ENCODE peak calls at places on chromosomes 11 and 22, in six cellular contexts. P, G, Z, U, S and O are unnamed samples.

GRCh38 chr11:32266611-32267010 is 168.7 kb downstream of the WT1 start:
- DNase-seq in G (peak; percentile 21), P (no peak), Z (peak; percentile 10), U (peak; percentile 44), S (peak; percentile 60), O (no peak)

GRCh38 chr11:111446404-111447152 is 65.6 kb downstream of the BTG4 start:
- DNase-seq in G (peak; percentile 92), U (peak; percentile 90), Z (peak; percentile 93), S (peak; percentile 95), P (peak; percentile 63), O (peak; percentile 64)

GRCh38 chr11:125390949-125391348 is 105.1 kb downstream of the FEZ1 start:
- DNase-seq in Z (peak; percentile 32), S (peak; percentile 79), P (no peak), G (peak; percentile 94), U (no peak), O (no peak)

GRCh38 chr11:90476442-90477007 is 253.7 kb upstream of the CHORDC1 start:
- DNase-seq in P (no peak), Z (peak; percentile 42), G (peak; percentile 1), S (peak; percentile 24), U (peak; percentile 43), O (no peak)

GRCh38 chr11:124584681-124585372 is 15.0 kb downstream of the OR8A1 start:
- DNase-seq in P (no peak), U (no peak), S (no peak), Z (no peak), G (no peak), O (no peak)

GRCh38 chr11:95100856-95101507 is 11.3 kb downstream of the ENDOD1 start:
- DNase-seq in U (no peak), S (no peak), G (no peak), Z (no peak), P (no peak), O (no peak)

GRCh38 chr22:48088926-48089536 is 1326.6 kb downstream of the TBC1D22A start:
- DNase-seq in P (no peak), G (no peak), Z (no peak), U (no peak), S (no peak), O (no peak)

GRCh38 chr11:130514851-130515250 is 66.4 kb downstream of the ADAMTS15 start:
- DNase-seq in Z (no peak), P (no peak), S (no peak), U (no peak), G (no peak), O (no peak)

GRCh38 chr11:128884703-128885338 is 6.3 kb upstream of the KCNJ5 start:
- DNase-seq in P (peak; percentile 78), Z (peak; percentile 76), U (peak; percentile 84), S (peak; percentile 80), G (peak; percentile 80), O (no peak)

GRCh38 chr22:22113701-22114100 is 130.9 kb upstream of the VPREB1 start:
- DNase-seq in G (no peak), P (no peak), U (no peak), S (no peak), Z (no peak), O (no peak)

GRCh38 chr11:10998674-10999073 is 140.8 kb upstream of the ZBED5 start:
- DNase-seq in S (no peak), P (no peak), U (no peak), G (no peak), Z (no peak), O (no peak)

GRCh38 chr11:133951484-133952198 is 5.1 kb downstream of the IGSF9B start:
- DNase-seq in P (peak; percentile 71), S (peak; percentile 51), U (no peak), G (peak; percentile 25), Z (no peak), O (no peak)

GRCh38 chr11:22641559-22641958 is 15.9 kb upstream of the FANCF start:
- DNase-seq in G (no peak), U (no peak), Z (no peak), S (no peak), P (no peak), O (no peak)

GRCh38 chr11:22343411-22344032 is 5.3 kb downstream of the SLC17A6 start:
- DNase-seq in U (no peak), G (no peak), Z (no peak), S (no peak), P (peak; percentile 77), O (no peak)

GRCh38 chr22:37018086-37018814 is 997 bp downstream of the TST start:
- DNase-seq in P (no peak), S (no peak), Z (no peak), U (no peak), G (no peak), O (no peak)

GRCh38 chr11:35162795-35163194 is 23.8 kb downstream of the CD44 start:
- DNase-seq in S (no peak), Z (peak; percentile 61), U (no peak), P (no peak), G (no peak), O (no peak)

GRCh38 chr11:31959711-31960110 is 131.2 kb upstream of the RCN1 start:
- DNase-seq in Z (no peak), U (no peak), S (no peak), P (no peak), G (peak; percentile 8), O (no peak)

GRCh38 chr22:24894998-24895397 is 51.5 kb downstream of the LHFPL7 start:
- DNase-seq in Z (peak; percentile 86), S (peak; percentile 89), P (no peak), U (peak; percentile 65), G (peak; percentile 87), O (peak; percentile 18)

GRCh38 chr11:13016415-13016814 is 7.3 kb downstream of the RASSF10 start:
- DNase-seq in Z (no peak), G (no peak), U (no peak), S (no peak), P (no peak), O (no peak)

GRCh38 chr11:58301576-58301975 is 33.5 kb upstream of the OR10W1 start:
- DNase-seq in P (no peak), G (peak; percentile 33), U (no peak), Z (peak; percentile 19), S (no peak), O (peak; percentile 16)

GRCh38 chr11:126799974-126800373 is 200.6 kb downstream of the KIRREL3 start:
- DNase-seq in S (no peak), P (no peak), U (no peak), G (no peak), Z (no peak), O (no peak)

GRCh38 chr22:48254311-48254873 is 1491.9 kb downstream of the TBC1D22A start:
- DNase-seq in G (no peak), Z (no peak), P (no peak), S (no peak), U (no peak), O (no peak)

GRCh38 chr11:61071208-61071681 is 31.0 kb upstream of the CD5 start:
- DNase-seq in G (no peak), P (no peak), Z (no peak), U (no peak), S (no peak), O (no peak)

GRCh38 chr22:38228873-38229740 is 27.3 kb downstream of the MAFF start:
- DNase-seq in S (peak; percentile 73), Z (peak; percentile 54), U (no peak), P (no peak), G (peak; percentile 92), O (no peak)

GRCh38 chr22:27331526-27332281 is 469.9 kb downstream of the MN1 start:
- DNase-seq in S (peak; percentile 88), Z (peak; percentile 47), G (peak; percentile 46), U (peak; percentile 69), P (peak; percentile 73), O (peak; percentile 34)
- TF ChIP-seq CTCF in S (peak; percentile 61), Z (no peak), G (peak; percentile 43), U (peak; percentile 42), P (peak; percentile 81), O (peak; percentile 68)

GRCh38 chr11:123434911-123435310 is 4.8 kb downstream of the GRAMD1B start:
- DNase-seq in S (no peak), Z (no peak), U (no peak), P (no peak), G (no peak), O (peak; percentile 82)
- H3K4me3 ChIP-seq in S (no peak overlapping the region), Z (no peak overlapping the region), U (no peak overlapping the region), P (no peak overlapping the region), G (no peak overlapping the region), O (no peak overlapping the region)

DNA sequence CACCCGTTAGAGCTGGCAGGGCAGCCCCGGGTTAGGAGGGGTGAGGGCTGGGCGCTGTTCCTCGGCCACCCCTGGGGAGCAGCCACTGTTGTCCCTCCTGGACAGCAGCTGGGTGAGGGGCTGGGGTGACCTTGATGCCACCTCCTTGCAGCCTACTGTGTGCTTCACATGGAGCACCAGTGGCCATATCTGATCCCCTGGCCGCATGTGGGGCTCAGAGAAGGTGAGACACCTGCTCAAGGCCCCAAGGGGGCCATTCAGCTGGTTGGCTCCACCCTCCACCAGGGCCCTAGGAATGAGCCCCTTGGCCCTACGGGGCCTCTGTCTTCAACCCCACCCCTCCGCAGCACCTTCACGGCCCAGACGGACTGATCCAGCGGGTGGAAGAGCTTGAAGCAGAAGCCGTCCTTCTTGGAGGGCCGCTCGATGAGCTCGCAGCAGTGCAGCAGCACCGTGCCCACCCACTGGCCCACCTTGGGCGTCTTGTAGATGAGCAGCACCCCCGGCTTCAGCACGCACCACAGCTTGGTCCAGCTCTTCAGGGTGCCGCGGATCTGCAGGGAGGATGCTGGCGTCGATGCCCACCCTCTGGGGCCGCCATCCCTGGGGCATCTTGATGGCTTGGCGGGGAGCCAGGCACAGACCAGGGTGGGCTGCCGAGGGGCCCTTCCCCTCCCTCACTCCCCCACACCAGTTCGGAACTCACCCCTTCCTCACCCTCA is 44.9 kb downstream of the OSBPL5 start:
- DNase-seq in U (no peak), P (no peak), G (no peak), S (no peak), Z (no peak), O (no peak)
- TF ChIP-seq CTCF in U (no peak), P (no peak), G (no peak), S (no peak), Z (no peak), O (no peak)

GRCh38 chr22:30867746-30868662 is 100.6 kb downstream of the MORC2 start:
- DNase-seq in Z (no peak), P (no peak), S (no peak), U (peak; percentile 2), G (no peak), O (no peak)
- H3K4me3 ChIP-seq in Z (no peak overlapping the region), P (no peak overlapping the region), S (no peak overlapping the region), U (no peak overlapping the region), G (no peak overlapping the region), O (no peak overlapping the region)

GRCh38 chr11:113163291-113164030 is 150.9 kb upstream of the TTC12 start:
- DNase-seq in Z (peak; percentile 3), P (no peak), S (peak; percentile 54), G (peak; percentile 85), U (no peak), O (no peak)
- TF ChIP-seq CTCF in Z (peak; percentile 13), P (peak; percentile 36), S (peak; percentile 32), G (peak; percentile 57), U (peak; percentile 13), O (no peak)

DNA sequence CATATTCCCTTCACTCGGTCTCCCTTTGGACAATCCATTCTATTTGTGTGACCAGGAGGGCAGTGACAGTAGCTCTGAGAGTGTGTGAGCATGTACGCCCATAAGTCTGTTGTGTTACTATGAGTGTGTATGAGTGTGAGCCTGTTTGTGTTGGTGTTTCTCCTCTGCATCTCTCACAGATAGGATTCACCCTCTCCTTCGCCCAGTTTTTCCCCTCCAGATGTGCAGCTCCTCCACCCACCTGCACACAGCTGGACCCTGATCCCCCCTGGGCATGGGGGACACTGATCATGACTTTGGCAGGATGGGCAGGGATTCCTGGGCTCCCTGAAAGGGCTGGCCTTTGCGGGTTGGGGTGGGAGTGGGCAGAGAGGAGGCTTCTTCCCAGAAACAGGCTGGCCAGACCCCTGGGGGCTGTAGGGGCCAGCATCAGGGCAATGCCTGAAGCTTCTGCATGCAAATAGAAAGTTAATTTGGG is 14.5 kb downstream of the PHLDB1 start:
- DNase-seq in Z (no peak), G (no peak), U (no peak), P (no peak), S (no peak), O (no peak)
- H3K4me3 ChIP-seq in Z (peak overlapping the region; percentile 57), G (peak overlapping the region; percentile 70), U (peak overlapping the region; percentile 96), P (peak overlapping the region; percentile 69), S (peak overlapping the region; percentile 57), O (peak overlapping the region; percentile 80)